ENCODE peak calls at places on chromosomes 7 and 10, in ten cellular contexts. M, C, T, S, I, O, Z, R, N and U are unnamed samples.

GRCh38 chr10:122461367-122461728 is at the start of gene HTRA1:
- DNase-seq in M (no peak), C (no peak), T (peak), S (no peak), I (no peak), O (no peak), Z (no peak), R (no peak), N (peak), U (peak)

GRCh38 chr10:124680675-124681074 is 63.5 kb downstream of the FAM53B start:
- DNase-seq in M (no peak), C (no peak), T (no peak), S (no peak), I (no peak), O (no peak), Z (no peak), R (no peak), N (no peak), U (peak)

GRCh38 chr10:34319197-34319846 is 495.8 kb downstream of the PARD3 start:
- DNase-seq in M (no peak), C (no peak), T (no peak), S (no peak), I (peak), O (no peak), Z (peak), R (no peak), N (peak), U (no peak)

GRCh38 chr10:23523251-23523650 is 84.4 kb downstream of the OTUD1 start:
- DNase-seq in M (no peak), C (no peak), T (peak), S (no peak), I (no peak), O (no peak), Z (no peak), R (no peak), N (no peak), U (no peak)

GRCh38 chr10:4546500-4546899 is 279.5 kb upstream of the AKR1E2 start:
- DNase-seq in M (no peak), C (no peak), T (no peak), S (no peak), I (no peak), O (no peak), Z (no peak), R (no peak), N (no peak), U (no peak)

GRCh38 chr7:11707606-11708193 is 124.3 kb downstream of the THSD7A start:
- DNase-seq in M (no peak), C (no peak), T (no peak), S (no peak), I (no peak), O (no peak), Z (no peak), R (no peak), N (no peak), U (no peak)

GRCh38 chr10:11754180-11754579 is 12.0 kb downstream of the ECHDC3 start:
- DNase-seq in M (no peak), C (no peak), T (no peak), S (no peak), I (no peak), O (no peak), Z (no peak), R (no peak), N (no peak), U (no peak)

GRCh38 chr10:95290801-95291633 is at the start of gene PDLIM1:
- DNase-seq in M (peak), C (peak), T (peak), S (no peak), I (peak), O (no peak), Z (no peak), R (peak), N (peak), U (peak)

GRCh38 chr10:34854147-34854601 is 39.1 kb upstream of the PARD3 start:
- DNase-seq in M (no peak), C (no peak), T (no peak), S (no peak), I (no peak), O (no peak), Z (no peak), R (no peak), N (no peak), U (no peak)

GRCh38 chr10:18008989-18009388 is 57.3 kb downstream of the SLC39A12 start:
- DNase-seq in M (no peak), C (no peak), T (no peak), S (no peak), I (no peak), O (no peak), Z (no peak), R (no peak), N (no peak), U (no peak)

GRCh38 chr7:120731276-120731675 is 126.7 kb downstream of the TSPAN12 start:
- DNase-seq in M (no peak), C (no peak), T (no peak), S (no peak), I (no peak), O (no peak), Z (no peak), R (no peak), N (no peak), U (no peak)

GRCh38 chr10:77666821-77667220 is 29.2 kb upstream of the KCNMA1 start:
- DNase-seq in M (no peak), C (no peak), T (no peak), S (no peak), I (no peak), O (no peak), Z (no peak), R (no peak), N (no peak), U (no peak)

GRCh38 chr7:140506788-140507464 is 27.6 kb upstream of the MKRN1 start:
- DNase-seq in M (no peak), C (no peak), T (peak), S (no peak), I (no peak), O (no peak), Z (no peak), R (no peak), N (no peak), U (no peak)

GRCh38 chr7:93048136-93048930 is 69.4 kb downstream of the SAMD9 start:
- DNase-seq in M (no peak), C (no peak), T (no peak), S (no peak), I (no peak), O (no peak), Z (no peak), R (no peak), N (no peak), U (no peak)

GRCh38 chr10:93390691-93391090 is 91.4 kb downstream of the MYOF start:
- DNase-seq in M (no peak), C (no peak), T (no peak), S (no peak), I (no peak), O (no peak), Z (no peak), R (no peak), N (no peak), U (no peak)

GRCh38 chr10:43162604-43163003 is 24.4 kb downstream of the CSGALNACT2 start:
- DNase-seq in M (no peak), C (no peak), T (no peak), S (no peak), I (no peak), O (no peak), Z (no peak), R (no peak), N (no peak), U (no peak)

GRCh38 chr10:60818134-60818770 is 40.0 kb downstream of the CDK1 start:
- DNase-seq in M (no peak), C (no peak), T (no peak), S (no peak), I (no peak), O (no peak), Z (no peak), R (no peak), N (no peak), U (no peak)

GRCh38 chr10:30151581-30152389 is 92.4 kb upstream of the JCAD start:
- DNase-seq in M (no peak), C (no peak), T (peak), S (no peak), I (no peak), O (no peak), Z (no peak), R (no peak), N (no peak), U (peak)

GRCh38 chr7:17256375-17256774 is 42.1 kb upstream of the AHR start:
- DNase-seq in M (no peak), C (no peak), T (no peak), S (no peak), I (no peak), O (no peak), Z (no peak), R (no peak), N (no peak), U (no peak)

GRCh38 chr10:100823194-100823593 is 77.8 kb downstream of the PAX2 start:
- DNase-seq in M (no peak), C (no peak), T (no peak), S (no peak), I (no peak), O (no peak), Z (no peak), R (no peak), N (no peak), U (no peak)

GRCh38 chr10:91689731-91690168 is 56.9 kb upstream of the PPP1R3C start:
- DNase-seq in M (no peak), C (no peak), T (no peak), S (no peak), I (no peak), O (no peak), Z (no peak), R (no peak), N (no peak), U (peak)

GRCh38 chr7:128404826-128405344 is 4.9 kb downstream of the IMPDH1 start:
- DNase-seq in M (no peak), C (peak), T (no peak), S (no peak), I (no peak), O (no peak), Z (no peak), R (no peak), N (no peak), U (no peak)

GRCh38 chr10:116444527-116445142 is 17.0 kb downstream of the PNLIPRP3 start:
- DNase-seq in M (no peak), C (peak), T (peak), S (no peak), I (no peak), O (no peak), Z (peak), R (peak), N (peak), U (no peak)

GRCh38 chr7:102832694-102833093 is 80.1 kb upstream of the LRRC17 start:
- DNase-seq in M (no peak), C (no peak), T (no peak), S (no peak), I (no peak), O (no peak), Z (no peak), R (no peak), N (no peak), U (no peak)

GRCh38 chr10:86668297-86669165 is at the start of gene LDB3:
- DNase-seq in M (no peak), C (peak), T (no peak), S (no peak), I (peak), O (no peak), Z (no peak), R (peak), N (no peak), U (peak)

GRCh38 chr10:52883996-52884871 is 111.7 kb upstream of the MBL2 start:
- DNase-seq in M (no peak), C (peak), T (peak), S (no peak), I (peak), O (no peak), Z (peak), R (peak), N (peak), U (no peak)

GRCh38 chr10:21746118-21746517 is 212.1 kb downstream of the MLLT10 start:
- DNase-seq in M (peak), C (no peak), T (no peak), S (no peak), I (no peak), O (peak), Z (no peak), R (no peak), N (no peak), U (no peak)

GRCh38 chr10:127196227-127196954 is at the start of gene INSYN2A:
- DNase-seq in M (no peak), C (no peak), T (peak), S (no peak), I (peak), O (no peak), Z (peak), R (no peak), N (peak), U (no peak)

GRCh38 chr10:32104181-32104580 is 48.0 kb upstream of the KIF5B start:
- DNase-seq in M (no peak), C (no peak), T (no peak), S (no peak), I (no peak), O (no peak), Z (no peak), R (no peak), N (no peak), U (no peak)

GRCh38 chr7:80218723-80219122 is 84.1 kb downstream of the GNAI1 start:
- DNase-seq in M (no peak), C (no peak), T (no peak), S (no peak), I (no peak), O (no peak), Z (peak), R (no peak), N (no peak), U (no peak)

GRCh38 chr10:5832946-5833345 is 19.7 kb upstream of the GDI2 start:
- DNase-seq in M (no peak), C (no peak), T (peak), S (no peak), I (no peak), O (no peak), Z (no peak), R (no peak), N (peak), U (no peak)

GRCh38 chr7:130240240-130240639 is 26.4 kb upstream of the CPA2 start:
- DNase-seq in M (no peak), C (no peak), T (no peak), S (no peak), I (no peak), O (no peak), Z (no peak), R (no peak), N (no peak), U (no peak)

GRCh38 chr7:41538810-41539724 is 163.8 kb downstream of the INHBA start:
- DNase-seq in M (no peak), C (no peak), T (no peak), S (no peak), I (no peak), O (no peak), Z (no peak), R (no peak), N (no peak), U (no peak)

GRCh38 chr10:34628174-34628802 is 186.8 kb downstream of the PARD3 start:
- DNase-seq in M (no peak), C (no peak), T (no peak), S (no peak), I (peak), O (no peak), Z (no peak), R (no peak), N (peak), U (no peak)

GRCh38 chr7:94888542-94888941 is 18.9 kb upstream of the PPP1R9A start:
- DNase-seq in M (no peak), C (no peak), T (no peak), S (no peak), I (peak), O (no peak), Z (no peak), R (no peak), N (peak), U (no peak)